ENCODE peak calls at places on chromosomes 12 and 14, in ten cellular contexts. I, A, Q, P, V, K, T, G, U and E are unnamed samples.

GRCh38 chr12:47870175-47870781 is 34.5 kb downstream of the VDR start:
- DNase-seq in Q (no peak), T (no peak), V (peak; percentile 42), I (no peak), K (no peak), U (peak; percentile 78), G (peak; percentile 54), P (no peak), A (peak; percentile 82), E (no peak)

GRCh38 chr14:93285048-93285447 is 47.8 kb downstream of the BTBD7 start:
- DNase-seq in A (no peak), V (peak; percentile 36), T (no peak), P (no peak), K (no peak), I (no peak), U (no peak), Q (no peak), G (no peak), E (no peak)

GRCh38 chr14:68686724-68687123 is 106.1 kb downstream of the ZFP36L1 start:
- DNase-seq in A (no peak), T (no peak), I (no peak), G (no peak), K (peak; percentile 13), P (no peak), V (no peak), Q (no peak), U (no peak), E (no peak)

GRCh38 chr12:3962661-3963483 is 89.7 kb upstream of the PARP11 start:
- DNase-seq in P (no peak), U (no peak), A (no peak), I (no peak), G (no peak), V (no peak), K (peak; percentile 69), Q (peak; percentile 60), T (no peak), E (no peak)

GRCh38 chr14:83463500-83464098 is 1929.9 kb upstream of the SEL1L start:
- DNase-seq in T (no peak), K (no peak), G (peak; percentile 70), V (peak; percentile 54), I (no peak), A (no peak), P (no peak), Q (no peak), U (peak; percentile 37), E (no peak)

GRCh38 chr12:122963928-122964240 is 2.4 kb downstream of the ABCB9 start:
- DNase-seq in U (peak; percentile 69), G (no peak), Q (no peak), K (no peak), I (no peak), P (no peak), T (no peak), V (no peak), A (no peak), E (no peak)

GRCh38 chr14:52848626-52849025 is 57.2 kb upstream of the GNPNAT1 start:
- DNase-seq in A (no peak), I (no peak), P (no peak), V (no peak), K (no peak), U (no peak), T (no peak), Q (no peak), G (no peak), E (no peak)

GRCh38 chr12:119180380-119181040 is 1.8 kb downstream of the HSPB8 start:
- DNase-seq in I (peak; percentile 51), Q (no peak), K (no peak), V (peak; percentile 73), T (no peak), A (peak; percentile 81), U (no peak), P (peak; percentile 42), G (no peak), E (no peak)

GRCh38 chr14:70660967-70661871 is 19.5 kb downstream of the TTC9 start:
- DNase-seq in Q (peak; percentile 53), A (no peak), G (no peak), U (no peak), T (no peak), K (no peak), V (no peak), I (no peak), P (no peak), E (no peak)

GRCh38 chr14:74647834-74648361 is 35.9 kb upstream of the LTBP2 start:
- DNase-seq in I (no peak), A (no peak), G (no peak), T (no peak), K (no peak), V (no peak), U (peak; percentile 59), Q (no peak), P (no peak), E (no peak)

GRCh38 chr12:5511644-5512584 is 80.0 kb downstream of the NTF3 start:
- DNase-seq in A (peak; percentile 91), G (peak; percentile 47), P (peak; percentile 44), T (no peak), V (no peak), I (no peak), U (no peak), K (no peak), Q (no peak), E (no peak)

GRCh38 chr12:115000038-115000437 is 316.1 kb upstream of the TBX3 start:
- DNase-seq in T (no peak), K (no peak), U (peak; percentile 63), G (no peak), Q (no peak), I (no peak), V (peak; percentile 88), P (no peak), A (no peak), E (peak; percentile 100)

GRCh38 chr12:67633708-67634107 is 14.8 kb upstream of the DYRK2 start:
- DNase-seq in U (no peak), P (no peak), V (no peak), I (no peak), G (no peak), Q (no peak), A (no peak), K (peak; percentile 66), T (no peak), E (no peak)

GRCh38 chr12:69052613-69053408 is 119.8 kb upstream of the CPM start:
- DNase-seq in P (peak; percentile 40), Q (peak; percentile 46), G (no peak), K (no peak), I (no peak), T (peak; percentile 11), A (no peak), V (peak; percentile 94), U (peak; percentile 56), E (peak; percentile 100)

GRCh38 chr14:74973905-74974363 is 18.5 kb upstream of the PGF start:
- DNase-seq in P (no peak), V (no peak), I (no peak), U (no peak), T (no peak), G (no peak), Q (no peak), A (peak; percentile 31), K (no peak), E (no peak)

GRCh38 chr12:57629897-57630471 is 3.0 kb downstream of the B4GALNT1 start:
- DNase-seq in Q (no peak), K (no peak), U (peak; percentile 17), A (no peak), V (no peak), G (peak; percentile 4), T (no peak), I (no peak), P (no peak), E (no peak)

GRCh38 chr14:53894456-53894855 is 62.2 kb downstream of the BMP4 start:
- DNase-seq in Q (no peak), U (no peak), G (no peak), V (peak; percentile 77), P (no peak), I (no peak), A (no peak), K (no peak), T (no peak), E (no peak)

GRCh38 chr14:24992624-24993360 is 57.2 kb downstream of the STXBP6 start:
- DNase-seq in K (no peak), V (no peak), U (no peak), G (no peak), Q (no peak), A (no peak), P (no peak), I (no peak), T (no peak), E (no peak)

GRCh38 chr12:15154108-15154507 is 67.1 kb downstream of the RERG start:
- DNase-seq in V (no peak), A (no peak), T (no peak), G (no peak), U (no peak), I (no peak), K (no peak), P (no peak), Q (no peak), E (no peak)

GRCh38 chr14:87409401-87409800 is 583.6 kb downstream of the GALC start:
- DNase-seq in T (no peak), U (no peak), A (no peak), V (no peak), G (no peak), I (no peak), P (no peak), Q (no peak), K (no peak), E (no peak)

GRCh38 chr12:131902332-131903241 is 8.2 kb downstream of the ULK1 start:
- DNase-seq in K (no peak), Q (no peak), P (no peak), I (no peak), G (no peak), A (peak; percentile 72), T (no peak), U (no peak), V (no peak), E (no peak)

GRCh38 chr12:128025856-128026255 is 241.1 kb upstream of the TMEM132C start:
- DNase-seq in K (no peak), I (no peak), V (no peak), A (no peak), U (no peak), G (no peak), Q (no peak), P (no peak), T (no peak), E (no peak)

GRCh38 chr14:68627050-68627867 is 165.6 kb downstream of the ZFP36L1 start:
- DNase-seq in Q (no peak), V (peak; percentile 11), A (peak; percentile 80), T (no peak), U (peak; percentile 90), K (peak; percentile 19), G (no peak), I (peak; percentile 75), P (no peak), E (no peak)

GRCh38 chr14:104473244-104473565 is 106.4 kb upstream of the C14orf180 start:
- DNase-seq in V (no peak), U (no peak), P (no peak), Q (no peak), T (no peak), I (no peak), K (no peak), A (no peak), G (no peak), E (no peak)

GRCh38 chr12:95158919-95159318 is 58.3 kb downstream of the FGD6 start:
- DNase-seq in I (no peak), G (no peak), Q (no peak), K (no peak), A (no peak), U (no peak), T (no peak), V (no peak), P (no peak), E (no peak)

GRCh38 chr12:6404390-6404789 is 20.4 kb downstream of the LTBR start:
- DNase-seq in P (no peak), G (no peak), Q (no peak), V (no peak), K (no peak), U (no peak), T (no peak), I (no peak), A (no peak), E (no peak)

GRCh38 chr14:99248761-99249171 is 23.2 kb downstream of the BCL11B start:
- DNase-seq in Q (no peak), K (peak; percentile 34), I (no peak), P (no peak), V (no peak), T (no peak), A (no peak), G (no peak), U (no peak), E (no peak)